ENCODE peak calls at places on chromosomes 13 and 19, in eight cellular contexts. E is stimulated activated CD8-positive, alpha-beta memory T cell treated with anti-CD3 and anti-CD28 coated beads, Interleukin-4, amount 100 ng/mL, for 1 hour; K is EL; F is fibroblast of villous mesenchyme; C is globus pallidus; S is dorsolateral prefrontal cortex; P is stimulated activated CD4-positive, alpha-beta T cell treated with anti-CD3 and anti-CD28 coated beads, Interleukin-1b, Interleukin-23, amount 100 ng/mL, for 1 hour; Y is CD4-positive, alpha-beta memory T cell. Z is an unnamed sample.

GRCh38 chr13:24911135-24911524 is 147.2 kb downstream of the RNF17 start:
- DNase-seq in E (no peak), K (peak), F (peak), C (no peak), S (no peak), P (no peak), Y (no peak), Z (no peak)

GRCh38 chr13:35478384-35479222 is 2.1 kb upstream of the MAB21L1 start:
- DNase-seq in E (no peak), K (peak), F (no peak), C (no peak), S (no peak), P (no peak), Y (no peak), Z (no peak)

GRCh38 chr13:29131881-29132668 is 311.9 kb downstream of the MTUS2 start:
- DNase-seq in E (no peak), K (no peak), F (no peak), C (no peak), S (no peak), P (no peak), Y (no peak), Z (no peak)

GRCh38 chr19:50969413-50969760 is at the start of gene KLK6:
- DNase-seq in E (no peak), K (no peak), F (no peak), C (peak), S (peak), P (no peak), Y (no peak), Z (no peak)

GRCh38 chr13:102394158-102395053 is 7.4 kb downstream of the FGF14 start:
- DNase-seq in E (peak), K (peak), F (peak), C (peak), S (peak), P (peak), Y (peak), Z (peak)

GRCh38 chr19:45306522-45307027 is 16.1 kb downstream of the CKM start:
- DNase-seq in E (no peak), K (no peak), F (no peak), C (no peak), S (no peak), P (no peak), Y (no peak), Z (peak)

GRCh38 chr19:11767633-11768133 is 883 bp downstream of the ZNF441 start:
- DNase-seq in E (peak), K (peak), F (peak), C (peak), S (peak), P (no peak), Y (peak), Z (no peak)

GRCh38 chr13:45222919-45223318 is 22.1 kb upstream of the KCTD4 start:
- DNase-seq in E (no peak), K (no peak), F (no peak), C (no peak), S (no peak), P (no peak), Y (no peak), Z (no peak)

GRCh38 chr19:55857974-55858373 is 21.6 kb downstream of the NLRP4 start:
- DNase-seq in E (no peak), K (no peak), F (no peak), C (no peak), S (no peak), P (no peak), Y (no peak), Z (no peak)

GRCh38 chr13:112060899-112061366 is 6.0 kb upstream of the SOX1 start:
- DNase-seq in E (no peak), K (no peak), F (no peak), C (no peak), S (no peak), P (no peak), Y (no peak), Z (no peak)

GRCh38 chr13:95267662-95268369 is 33.4 kb downstream of the ABCC4 start:
- DNase-seq in E (no peak), K (peak), F (peak), C (no peak), S (no peak), P (no peak), Y (no peak), Z (peak)